ENCODE peak calls at places on chromosomes 2 and 18, in four cellular contexts. One of them, this sample, is unnamed.

GRCh38 chr2:45778720-45779171 is 127.3 kb downstream of the PRKCE start:
- DNase-seq in head of caudate nucleus: peak
- DNase-seq in stimulated activated CD4-positive, alpha-beta T cell treated with anti-CD3 and anti-CD28 coated beads, Interleukin-15, amount 100 ng/mL, for 1 hour: peak
- DNase-seq in hepatic stellate cell: peak
- DNase-seq in this sample: no peak

GRCh38 chr2:157184161-157184910 is 73.2 kb upstream of the GALNT5 start:
- DNase-seq in hepatic stellate cell: no peak
- DNase-seq in stimulated activated CD4-positive, alpha-beta T cell treated with anti-CD3 and anti-CD28 coated beads, Interleukin-15, amount 100 ng/mL, for 1 hour: no peak
- DNase-seq in head of caudate nucleus: no peak
- DNase-seq in this sample: no peak

GRCh38 chr2:240468300-240469238 is 33.1 kb downstream of the GPC1 start:
- DNase-seq in hepatic stellate cell: peak
- DNase-seq in head of caudate nucleus: peak
- DNase-seq in stimulated activated CD4-positive, alpha-beta T cell treated with anti-CD3 and anti-CD28 coated beads, Interleukin-15, amount 100 ng/mL, for 1 hour: no peak
- DNase-seq in this sample: no peak

GRCh38 chr2:196967775-196968174 is 41.3 kb upstream of the PGAP1 start:
- DNase-seq in stimulated activated CD4-positive, alpha-beta T cell treated with anti-CD3 and anti-CD28 coated beads, Interleukin-15, amount 100 ng/mL, for 1 hour: no peak
- DNase-seq in head of caudate nucleus: no peak
- DNase-seq in hepatic stellate cell: no peak
- DNase-seq in this sample: no peak

GRCh38 chr2:167005096-167005495 is 116.8 kb downstream of the XIRP2 start:
- DNase-seq in stimulated activated CD4-positive, alpha-beta T cell treated with anti-CD3 and anti-CD28 coated beads, Interleukin-15, amount 100 ng/mL, for 1 hour: no peak
- DNase-seq in hepatic stellate cell: no peak
- DNase-seq in head of caudate nucleus: no peak
- DNase-seq in this sample: no peak

GRCh38 chr18:497688-498087 is 2.8 kb downstream of the COLEC12 start:
- DNase-seq in hepatic stellate cell: no peak
- DNase-seq in head of caudate nucleus: no peak
- DNase-seq in stimulated activated CD4-positive, alpha-beta T cell treated with anti-CD3 and anti-CD28 coated beads, Interleukin-15, amount 100 ng/mL, for 1 hour: no peak
- DNase-seq in this sample: no peak

GRCh38 chr2:159895258-159896209 is 97.5 kb upstream of the CD302 start:
- DNase-seq in stimulated activated CD4-positive, alpha-beta T cell treated with anti-CD3 and anti-CD28 coated beads, Interleukin-15, amount 100 ng/mL, for 1 hour: no peak
- DNase-seq in head of caudate nucleus: no peak
- DNase-seq in hepatic stellate cell: no peak
- DNase-seq in this sample: no peak

GRCh38 chr2:151886235-151886634 is 58.0 kb upstream of the ARL5A start:
- DNase-seq in stimulated activated CD4-positive, alpha-beta T cell treated with anti-CD3 and anti-CD28 coated beads, Interleukin-15, amount 100 ng/mL, for 1 hour: no peak
- DNase-seq in head of caudate nucleus: no peak
- DNase-seq in hepatic stellate cell: no peak
- DNase-seq in this sample: no peak

GRCh38 chr2:127413782-127414743 is 4.2 kb upstream of the PROC start:
- DNase-seq in hepatic stellate cell: peak
- DNase-seq in head of caudate nucleus: no peak
- DNase-seq in stimulated activated CD4-positive, alpha-beta T cell treated with anti-CD3 and anti-CD28 coated beads, Interleukin-15, amount 100 ng/mL, for 1 hour: no peak
- DNase-seq in this sample: no peak

GRCh38 chr2:163697846-163698637 is 37.8 kb downstream of the FIGN start:
- DNase-seq in hepatic stellate cell: no peak
- DNase-seq in head of caudate nucleus: no peak
- DNase-seq in stimulated activated CD4-positive, alpha-beta T cell treated with anti-CD3 and anti-CD28 coated beads, Interleukin-15, amount 100 ng/mL, for 1 hour: no peak
- DNase-seq in this sample: no peak

GRCh38 chr2:109467701-109468100 is 146.1 kb downstream of the SEPTIN10 start:
- DNase-seq in head of caudate nucleus: no peak
- DNase-seq in hepatic stellate cell: no peak
- DNase-seq in stimulated activated CD4-positive, alpha-beta T cell treated with anti-CD3 and anti-CD28 coated beads, Interleukin-15, amount 100 ng/mL, for 1 hour: no peak
- DNase-seq in this sample: no peak

GRCh38 chr18:59024829-59025228 is 114.9 kb upstream of the SEC11C start:
- DNase-seq in head of caudate nucleus: no peak
- DNase-seq in hepatic stellate cell: peak
- DNase-seq in stimulated activated CD4-positive, alpha-beta T cell treated with anti-CD3 and anti-CD28 coated beads, Interleukin-15, amount 100 ng/mL, for 1 hour: no peak
- DNase-seq in this sample: no peak

GRCh38 chr2:145744541-145745386 is 1224.8 kb upstream of the ZEB2 start:
- DNase-seq in hepatic stellate cell: peak
- DNase-seq in stimulated activated CD4-positive, alpha-beta T cell treated with anti-CD3 and anti-CD28 coated beads, Interleukin-15, amount 100 ng/mL, for 1 hour: no peak
- DNase-seq in head of caudate nucleus: no peak
- DNase-seq in this sample: no peak

GRCh38 chr2:3639653-3640052 is 18.3 kb upstream of the ALLC start:
- DNase-seq in stimulated activated CD4-positive, alpha-beta T cell treated with anti-CD3 and anti-CD28 coated beads, Interleukin-15, amount 100 ng/mL, for 1 hour: no peak
- DNase-seq in head of caudate nucleus: peak
- DNase-seq in hepatic stellate cell: no peak
- DNase-seq in this sample: no peak

GRCh38 chr18:58228176-58228575 is 184.2 kb downstream of the NEDD4L start:
- DNase-seq in head of caudate nucleus: no peak
- DNase-seq in stimulated activated CD4-positive, alpha-beta T cell treated with anti-CD3 and anti-CD28 coated beads, Interleukin-15, amount 100 ng/mL, for 1 hour: no peak
- DNase-seq in hepatic stellate cell: no peak
- DNase-seq in this sample: no peak

GRCh38 chr2:138516030-138516704 is 14.6 kb downstream of the SPOPL start:
- DNase-seq in head of caudate nucleus: no peak
- DNase-seq in stimulated activated CD4-positive, alpha-beta T cell treated with anti-CD3 and anti-CD28 coated beads, Interleukin-15, amount 100 ng/mL, for 1 hour: no peak
- DNase-seq in hepatic stellate cell: peak
- DNase-seq in this sample: no peak

GRCh38 chr2:37829202-37829601 is 95.9 kb upstream of the RMDN2 start:
- DNase-seq in hepatic stellate cell: peak
- DNase-seq in head of caudate nucleus: no peak
- DNase-seq in stimulated activated CD4-positive, alpha-beta T cell treated with anti-CD3 and anti-CD28 coated beads, Interleukin-15, amount 100 ng/mL, for 1 hour: no peak
- DNase-seq in this sample: no peak

GRCh38 chr2:174590346-174590745 is 7.3 kb downstream of the WIPF1 start:
- DNase-seq in stimulated activated CD4-positive, alpha-beta T cell treated with anti-CD3 and anti-CD28 coated beads, Interleukin-15, amount 100 ng/mL, for 1 hour: no peak
- DNase-seq in head of caudate nucleus: no peak
- DNase-seq in hepatic stellate cell: no peak
- DNase-seq in this sample: no peak

GRCh38 chr18:38948436-38948835 is 1382.8 kb upstream of the CELF4 start:
- DNase-seq in head of caudate nucleus: no peak
- DNase-seq in hepatic stellate cell: no peak
- DNase-seq in stimulated activated CD4-positive, alpha-beta T cell treated with anti-CD3 and anti-CD28 coated beads, Interleukin-15, amount 100 ng/mL, for 1 hour: no peak
- DNase-seq in this sample: no peak

GRCh38 chr2:175605599-175605988 is 396.5 kb downstream of the LNPK start:
- DNase-seq in stimulated activated CD4-positive, alpha-beta T cell treated with anti-CD3 and anti-CD28 coated beads, Interleukin-15, amount 100 ng/mL, for 1 hour: no peak
- DNase-seq in hepatic stellate cell: no peak
- DNase-seq in head of caudate nucleus: no peak
- DNase-seq in this sample: no peak

GRCh38 chr2:73291093-73291460 is 2.3 kb downstream of the EGR4 start:
- DNase-seq in head of caudate nucleus: no peak
- DNase-seq in stimulated activated CD4-positive, alpha-beta T cell treated with anti-CD3 and anti-CD28 coated beads, Interleukin-15, amount 100 ng/mL, for 1 hour: no peak
- DNase-seq in hepatic stellate cell: peak
- DNase-seq in this sample: peak

GRCh38 chr2:43226955-43227829 is 786 bp upstream of the ZFP36L2 start:
- DNase-seq in head of caudate nucleus: peak
- DNase-seq in stimulated activated CD4-positive, alpha-beta T cell treated with anti-CD3 and anti-CD28 coated beads, Interleukin-15, amount 100 ng/mL, for 1 hour: peak
- DNase-seq in hepatic stellate cell: peak
- DNase-seq in this sample: peak

GRCh38 chr2:235381261-235381912 is 112.5 kb upstream of the AGAP1 start:
- DNase-seq in hepatic stellate cell: no peak
- DNase-seq in stimulated activated CD4-positive, alpha-beta T cell treated with anti-CD3 and anti-CD28 coated beads, Interleukin-15, amount 100 ng/mL, for 1 hour: no peak
- DNase-seq in head of caudate nucleus: no peak
- DNase-seq in this sample: no peak

GRCh38 chr2:41993086-41993812 is 54.6 kb upstream of the PKDCC start:
- DNase-seq in stimulated activated CD4-positive, alpha-beta T cell treated with anti-CD3 and anti-CD28 coated beads, Interleukin-15, amount 100 ng/mL, for 1 hour: no peak
- DNase-seq in hepatic stellate cell: no peak
- DNase-seq in head of caudate nucleus: no peak
- DNase-seq in this sample: no peak

GRCh38 chr18:75168654-75169053 is 40.3 kb downstream of the PTGR3 start:
- DNase-seq in hepatic stellate cell: no peak
- DNase-seq in stimulated activated CD4-positive, alpha-beta T cell treated with anti-CD3 and anti-CD28 coated beads, Interleukin-15, amount 100 ng/mL, for 1 hour: no peak
- DNase-seq in head of caudate nucleus: no peak
- DNase-seq in this sample: no peak

GRCh38 chr2:106694960-106695470 is 191.0 kb downstream of the ST6GAL2 start:
- DNase-seq in hepatic stellate cell: no peak
- DNase-seq in head of caudate nucleus: no peak
- DNase-seq in stimulated activated CD4-positive, alpha-beta T cell treated with anti-CD3 and anti-CD28 coated beads, Interleukin-15, amount 100 ng/mL, for 1 hour: no peak
- DNase-seq in this sample: no peak

GRCh38 chr2:182649316-182649715 is 66.7 kb upstream of the DNAJC10 start:
- DNase-seq in stimulated activated CD4-positive, alpha-beta T cell treated with anti-CD3 and anti-CD28 coated beads, Interleukin-15, amount 100 ng/mL, for 1 hour: no peak
- DNase-seq in hepatic stellate cell: peak
- DNase-seq in head of caudate nucleus: no peak
- DNase-seq in this sample: no peak